ENCODE peak calls at places on chromosomes 3 and 15, in six cellular contexts. D is H9, J is neuronal stem cell, G is IMR-90, O is mesenchymal stem cell, I is mesendoderm. W is an unnamed sample.
A peak's percentile ranks its signal among the peaks of the same experiment; 100 is the strongest.

GRCh38 chr15:30906366-30906765 is 2.7 kb downstream of the FAN1 start:
- DNase-seq in G (no peak), J (no peak), I (no peak), O (no peak), D (no peak), W (peak; percentile 16)

GRCh38 chr3:37686225-37686624 is 175.5 kb upstream of the CTDSPL start:
- DNase-seq in I (peak; percentile 32), D (peak; percentile 53), G (no peak), J (no peak), O (no peak), W (no peak)

GRCh38 chr15:81133782-81134461 is at the start of gene CFAP161:
- DNase-seq in J (peak; percentile 84), D (peak; percentile 96), O (peak; percentile 59), G (peak; percentile 69), I (peak; percentile 94), W (peak; percentile 48)

GRCh38 chr15:33722005-33722672 is 246.2 kb upstream of the CHRM5 start:
- DNase-seq in O (peak; percentile 70), G (peak; percentile 77), J (no peak), I (no peak), D (no peak), W (no peak)

GRCh38 chr3:15360786-15361493 is 28.6 kb upstream of the SH3BP5 start:
- DNase-seq in G (peak; percentile 77), D (no peak), O (no peak), I (no peak), J (no peak), W (no peak)

GRCh38 chr3:151316267-151316991 is at the start of gene GPR87:
- DNase-seq in J (no peak), D (no peak), O (no peak), G (peak; percentile 49), I (peak; percentile 90), W (peak; percentile 70)

GRCh38 chr3:151085889-151086483 is 522 bp downstream of the MED12L start:
- DNase-seq in J (peak; percentile 57), G (no peak), I (peak; percentile 74), D (peak; percentile 58), O (peak; percentile 31), W (no peak)

GRCh38 chr3:16998236-16998923 is 113.6 kb downstream of the PLCL2 start:
- DNase-seq in I (no peak), O (no peak), D (no peak), J (no peak), G (no peak), W (no peak)

GRCh38 chr3:171297228-171297627 is 163.0 kb downstream of the TNIK start:
- DNase-seq in I (no peak), D (no peak), J (no peak), G (no peak), O (no peak), W (no peak)

GRCh38 chr15:53716909-53717878 is 42.3 kb downstream of the WDR72 start:
- DNase-seq in I (peak; percentile 14), J (no peak), O (no peak), D (no peak), G (no peak), W (peak; percentile 17)

GRCh38 chr15:74351639-74352038 is 15.8 kb downstream of the CYP11A1 start:
- DNase-seq in I (no peak), O (no peak), D (no peak), J (no peak), G (no peak), W (no peak)

GRCh38 chr3:38687306-38687705 is 37.8 kb upstream of the SCN5A start:
- DNase-seq in D (no peak), O (no peak), J (no peak), I (no peak), G (no peak), W (no peak)

GRCh38 chr3:190072856-190073255 is 47.8 kb downstream of the P3H2 start:
- DNase-seq in O (no peak), I (no peak), D (no peak), J (no peak), G (no peak), W (no peak)

GRCh38 chr15:85496551-85497545 is 116.4 kb downstream of the AKAP13 start:
- DNase-seq in D (no peak), O (no peak), I (peak; percentile 70), G (no peak), J (no peak), W (no peak)
- H3K23ac ChIP-seq in D (no peak overlapping the region), O (no peak overlapping the region), I (no peak overlapping the region), G (no peak overlapping the region), J (no peak overlapping the region), W (no peak overlapping the region)

DNA sequence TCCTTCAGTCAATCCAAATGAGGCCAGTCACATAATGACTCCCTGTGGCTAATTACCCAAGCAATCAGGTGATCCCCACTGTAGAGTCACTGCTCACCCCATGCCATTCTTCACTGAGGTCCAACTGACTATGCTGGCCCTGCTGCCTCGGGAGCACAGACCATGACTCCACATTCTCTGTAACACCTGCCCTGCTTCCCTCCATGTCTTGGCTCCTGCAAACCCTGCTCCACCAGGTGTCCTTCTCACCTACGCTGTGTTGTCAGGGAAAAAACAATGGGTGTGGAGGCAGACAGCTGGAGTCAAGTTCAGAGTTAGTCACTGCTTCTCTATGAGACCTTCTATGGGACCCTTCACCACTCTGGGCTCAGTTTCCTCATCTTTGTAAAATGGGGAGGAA is 6.1 kb upstream of the SFMBT1 start:
- DNase-seq in I (peak; percentile 51), O (no peak), J (no peak), D (no peak), G (no peak), W (no peak)
- H3K23ac ChIP-seq in I (no peak overlapping the region), O (no peak overlapping the region), J (no peak overlapping the region), D (no peak overlapping the region), G (no peak overlapping the region), W (no peak overlapping the region)

DNA sequence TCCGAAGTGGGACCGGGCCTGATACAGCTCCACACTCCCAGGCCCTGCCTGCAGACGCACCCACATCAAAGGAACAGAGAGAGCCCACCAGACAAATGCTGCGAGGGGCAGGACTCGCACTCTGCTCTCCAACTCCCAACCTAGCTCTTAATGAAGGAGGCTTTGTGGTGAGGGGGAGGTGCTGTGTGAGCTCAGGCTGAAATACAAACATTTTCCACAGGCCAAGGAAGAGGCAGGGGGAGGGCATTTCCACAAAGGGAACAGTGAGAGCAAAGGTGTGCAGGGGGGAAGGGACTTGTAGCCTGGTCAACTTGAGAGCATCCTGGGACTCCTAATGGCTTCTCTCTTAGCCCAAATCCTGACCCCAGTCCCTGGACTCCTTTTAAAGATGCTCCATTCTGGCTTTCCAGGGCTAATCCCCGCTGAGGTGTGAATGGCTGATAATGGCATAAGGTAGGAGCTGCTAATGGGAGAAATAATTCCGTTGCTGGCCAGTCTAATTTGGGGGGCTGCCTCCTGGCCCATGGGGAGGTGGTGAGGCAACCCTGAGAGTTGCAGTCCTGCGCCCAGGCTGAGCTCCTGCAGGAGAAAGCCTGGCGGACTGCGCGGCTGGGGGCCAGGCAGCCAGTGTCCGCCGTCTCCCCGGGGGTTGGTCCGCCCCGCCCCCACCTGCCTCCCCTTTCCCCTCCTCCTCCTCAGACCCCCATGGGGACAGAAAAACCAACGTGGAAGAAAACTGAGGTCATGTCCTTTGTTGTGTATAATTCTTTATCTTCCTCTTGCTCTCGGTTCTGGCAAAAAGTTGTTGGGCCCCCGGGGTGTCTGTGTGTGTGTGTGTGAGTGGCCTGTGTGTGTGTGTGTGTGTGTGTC is 9.5 kb downstream of the LINGO1 start:
- DNase-seq in G (no peak), I (peak; percentile 89), D (no peak), J (no peak), O (peak; percentile 25), W (no peak)
- H3K23ac ChIP-seq in G (no peak overlapping the region), I (peak overlapping the region; percentile 29), D (no peak overlapping the region), J (no peak overlapping the region), O (no peak overlapping the region), W (no peak overlapping the region)

GRCh38 chr3:193396451-193397244 is 18.1 kb upstream of the ATP13A5 start:
- DNase-seq in D (no peak), J (no peak), O (no peak), G (no peak), I (no peak), W (no peak)

GRCh38 chr3:193403307-193403706 is 24.8 kb upstream of the ATP13A5 start:
- DNase-seq in J (no peak), O (no peak), D (no peak), I (no peak), G (no peak), W (no peak)

DNA sequence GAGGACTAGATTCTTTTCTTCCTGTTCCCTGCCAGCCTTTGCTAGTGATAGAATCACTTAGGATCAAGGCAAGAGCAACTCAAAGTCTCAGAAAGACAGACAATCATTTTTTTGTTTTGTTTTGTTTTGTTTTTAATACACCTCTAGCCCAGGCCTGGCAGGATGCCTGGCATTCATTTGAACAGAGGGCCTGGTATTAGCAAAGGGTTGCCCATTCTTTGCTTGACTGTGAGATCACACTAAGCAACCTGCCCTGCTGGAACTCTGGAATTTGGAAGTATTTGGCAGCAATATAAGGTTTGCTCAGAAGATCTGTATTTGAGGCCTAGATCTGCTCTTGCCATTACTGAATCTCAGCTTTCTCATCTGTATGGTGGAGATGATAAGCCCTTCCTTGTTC is 21.8 kb upstream of the ATP13A5 start:
- DNase-seq in D (no peak), O (no peak), I (no peak), J (no peak), G (no peak), W (no peak)
- H3K23ac ChIP-seq in D (no peak overlapping the region), O (no peak overlapping the region), I (no peak overlapping the region), J (no peak overlapping the region), G (no peak overlapping the region), W (no peak overlapping the region)

GRCh38 chr15:51443282-51443914 is 101.9 kb downstream of the GLDN start:
- DNase-seq in O (no peak), G (no peak), D (no peak), J (no peak), I (no peak), W (no peak)

GRCh38 chr15:51444112-51444511 is 102.7 kb downstream of the GLDN start:
- DNase-seq in I (no peak), O (no peak), G (no peak), D (no peak), J (no peak), W (no peak)

GRCh38 chr15:51450001-51450400 is 108.5 kb downstream of the GLDN start:
- DNase-seq in O (no peak), D (no peak), I (peak; percentile 85), G (no peak), J (no peak), W (peak; percentile 76)

GRCh38 chr15:51444807-51445206 is 103.4 kb downstream of the GLDN start:
- DNase-seq in O (no peak), J (no peak), G (no peak), I (no peak), D (no peak), W (no peak)

DNA sequence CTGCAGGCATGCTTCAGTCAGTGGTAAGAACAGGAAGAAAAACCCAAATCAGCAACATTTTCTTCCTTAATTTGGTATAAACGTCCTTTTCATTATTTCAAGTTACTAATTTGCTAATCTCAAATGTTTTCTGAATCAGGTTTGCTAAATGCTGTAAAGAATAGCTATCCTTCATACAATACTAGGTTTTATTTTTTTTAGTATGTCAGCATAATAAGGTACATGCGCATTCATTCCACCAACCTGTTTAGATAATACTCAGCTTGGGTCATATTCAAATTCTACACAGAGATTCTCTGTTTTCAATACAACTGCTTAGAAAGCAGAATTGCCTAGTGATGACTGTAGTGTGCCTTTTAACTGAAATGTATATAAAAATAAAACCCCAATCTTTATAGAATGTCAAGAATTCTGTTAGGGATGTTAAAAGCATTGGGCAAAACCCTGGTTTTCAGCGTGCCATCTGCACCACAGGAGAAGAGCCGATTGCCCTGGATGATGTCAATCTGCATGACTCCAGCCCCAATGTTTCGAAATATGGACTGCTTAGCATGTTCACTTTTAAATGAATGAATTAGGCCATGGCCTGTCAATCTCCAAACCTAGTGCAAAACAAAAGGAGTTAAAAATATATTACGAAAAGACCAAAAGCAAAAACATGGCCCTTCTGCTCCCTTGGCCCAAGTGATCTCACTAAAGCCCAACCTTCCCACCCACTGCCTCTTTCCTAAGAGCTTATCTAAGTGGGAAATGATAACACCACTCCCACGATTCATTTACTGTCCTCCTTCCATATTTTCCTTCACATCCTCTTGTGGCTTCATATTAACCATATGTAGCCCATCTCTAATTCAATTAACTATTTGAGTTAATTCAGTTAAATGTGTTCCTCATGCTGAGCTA is 107.4 kb downstream of the GLDN start:
- DNase-seq in G (peak; percentile 10), J (no peak), O (no peak), I (no peak), D (no peak), W (no peak)
- H3K23ac ChIP-seq in G (no peak overlapping the region), J (no peak overlapping the region), O (no peak overlapping the region), I (no peak overlapping the region), D (no peak overlapping the region), W (no peak overlapping the region)

W was measured in trophoblast cell.